ENCODE peak calls at places on chromosomes 16 and 17, in seven cellular contexts. One of them, this sample, is unnamed. For H3K27me3, the result is how much of the 10 kb centered on the place peaks cover.

GRCh38 chr17:927611-928461 is 51.7 kb downstream of the NXN start:
- DNase-seq in fibroblast of lung: peak
- DNase-seq in K562: no peak
- DNase-seq in right atrium auricular region: no peak
- DNase-seq in HAP-1: no peak
- DNase-seq in CD8-positive, alpha-beta memory T cell: no peak
- DNase-seq in uterus: peak
- DNase-seq in this sample: peak

GRCh38 chr17:49633762-49634486 is 44.0 kb downstream of the SPOP start:
- DNase-seq in fibroblast of lung: no peak
- DNase-seq in K562: no peak
- DNase-seq in right atrium auricular region: no peak
- DNase-seq in HAP-1: no peak
- DNase-seq in CD8-positive, alpha-beta memory T cell: no peak
- DNase-seq in uterus: no peak
- DNase-seq in this sample: no peak

GRCh38 chr17:75652934-75653549 is 13.9 kb downstream of the RECQL5 start:
- DNase-seq in fibroblast of lung: peak
- DNase-seq in K562: peak
- DNase-seq in right atrium auricular region: no peak
- DNase-seq in HAP-1: peak
- DNase-seq in CD8-positive, alpha-beta memory T cell: no peak
- DNase-seq in uterus: no peak
- DNase-seq in this sample: no peak

GRCh38 chr16:55651841-55652824 is 3.7 kb upstream of the SLC6A2 start:
- DNase-seq in fibroblast of lung: no peak
- DNase-seq in K562: no peak
- DNase-seq in right atrium auricular region: no peak
- DNase-seq in HAP-1: no peak
- DNase-seq in CD8-positive, alpha-beta memory T cell: no peak
- DNase-seq in uterus: no peak
- DNase-seq in this sample: no peak

GRCh38 chr16:19512297-19512696 is 9.6 kb downstream of the GDE1 start:
- DNase-seq in fibroblast of lung: no peak
- DNase-seq in K562: no peak
- DNase-seq in right atrium auricular region: no peak
- DNase-seq in HAP-1: no peak
- DNase-seq in CD8-positive, alpha-beta memory T cell: no peak
- DNase-seq in uterus: no peak
- DNase-seq in this sample: no peak

GRCh38 chr17:37368577-37368976 is 7.2 kb upstream of the C17orf78 start:
- DNase-seq in fibroblast of lung: peak
- DNase-seq in K562: no peak
- DNase-seq in right atrium auricular region: no peak
- DNase-seq in HAP-1: no peak
- DNase-seq in CD8-positive, alpha-beta memory T cell: no peak
- DNase-seq in uterus: no peak
- DNase-seq in this sample: no peak

GRCh38 chr17:49989518-49989880 is 5.5 kb downstream of the DLX3 start:
- DNase-seq in fibroblast of lung: no peak
- DNase-seq in K562: no peak
- DNase-seq in right atrium auricular region: no peak
- DNase-seq in HAP-1: no peak
- DNase-seq in CD8-positive, alpha-beta memory T cell: no peak
- DNase-seq in uterus: no peak
- DNase-seq in this sample: no peak

GRCh38 chr17:49157784-49158183 is 25.2 kb downstream of the B4GALNT2 start:
- DNase-seq in fibroblast of lung: no peak
- DNase-seq in K562: no peak
- DNase-seq in right atrium auricular region: no peak
- DNase-seq in HAP-1: no peak
- DNase-seq in CD8-positive, alpha-beta memory T cell: no peak
- DNase-seq in uterus: no peak
- DNase-seq in this sample: no peak

GRCh38 chr16:66696669-66697630 is at the start of gene CMTM4:
- DNase-seq in fibroblast of lung: peak
- DNase-seq in K562: peak
- DNase-seq in right atrium auricular region: peak
- DNase-seq in HAP-1: peak
- DNase-seq in CD8-positive, alpha-beta memory T cell: peak
- DNase-seq in uterus: peak
- DNase-seq in this sample: peak

GRCh38 chr17:48181653-48182052 is 74.1 kb downstream of the SNX11 start:
- DNase-seq in fibroblast of lung: peak
- DNase-seq in K562: no peak
- DNase-seq in right atrium auricular region: no peak
- DNase-seq in HAP-1: peak
- DNase-seq in CD8-positive, alpha-beta memory T cell: no peak
- DNase-seq in uterus: no peak
- DNase-seq in this sample: peak

GRCh38 chr16:12390644-12391043 is 413.0 kb downstream of the CPPED1 start:
- DNase-seq in fibroblast of lung: peak
- DNase-seq in K562: no peak
- DNase-seq in right atrium auricular region: no peak
- DNase-seq in HAP-1: no peak
- DNase-seq in CD8-positive, alpha-beta memory T cell: no peak
- DNase-seq in uterus: no peak
- DNase-seq in this sample: no peak

GRCh38 chr16:49567940-49568339 is 194.3 kb downstream of the C16orf78 start:
- DNase-seq in fibroblast of lung: no peak
- DNase-seq in K562: peak
- DNase-seq in right atrium auricular region: no peak
- DNase-seq in HAP-1: no peak
- DNase-seq in CD8-positive, alpha-beta memory T cell: no peak
- DNase-seq in uterus: no peak
- DNase-seq in this sample: no peak

GRCh38 chr17:45405250-45406086 is 27.2 kb downstream of the ARHGAP27 start:
- DNase-seq in fibroblast of lung: peak
- DNase-seq in K562: peak
- DNase-seq in right atrium auricular region: no peak
- DNase-seq in HAP-1: no peak
- DNase-seq in CD8-positive, alpha-beta memory T cell: no peak
- DNase-seq in uterus: no peak
- DNase-seq in this sample: no peak

GRCh38 chr17:41004397-41004796 is 4.5 kb downstream of the KRTAP3-1 start:
- DNase-seq in fibroblast of lung: no peak
- DNase-seq in K562: no peak
- DNase-seq in right atrium auricular region: no peak
- DNase-seq in HAP-1: no peak
- DNase-seq in CD8-positive, alpha-beta memory T cell: no peak
- DNase-seq in uterus: no peak
- DNase-seq in this sample: no peak

GRCh38 chr17:49076575-49077384 is 55.8 kb upstream of the B4GALNT2 start:
- DNase-seq in fibroblast of lung: peak
- DNase-seq in K562: no peak
- DNase-seq in right atrium auricular region: no peak
- DNase-seq in HAP-1: no peak
- DNase-seq in CD8-positive, alpha-beta memory T cell: no peak
- DNase-seq in uterus: no peak
- DNase-seq in this sample: peak

GRCh38 chr16:1778200-1779179 is 3.9 kb downstream of the SPSB3 start:
- DNase-seq in fibroblast of lung: no peak
- DNase-seq in K562: no peak
- DNase-seq in right atrium auricular region: no peak
- DNase-seq in HAP-1: no peak
- DNase-seq in CD8-positive, alpha-beta memory T cell: no peak
- DNase-seq in uterus: no peak
- DNase-seq in this sample: no peak

GRCh38 chr16:6682142-6682811 is 650.4 kb upstream of the RBFOX1 start:
- DNase-seq in fibroblast of lung: no peak
- DNase-seq in K562: peak
- DNase-seq in right atrium auricular region: no peak
- DNase-seq in HAP-1: no peak
- DNase-seq in CD8-positive, alpha-beta memory T cell: no peak
- DNase-seq in uterus: no peak
- DNase-seq in this sample: peak

GRCh38 chr17:82289822-82290541 is 16.5 kb upstream of the CSNK1D start:
- DNase-seq in fibroblast of lung: no peak
- DNase-seq in K562: peak
- DNase-seq in right atrium auricular region: no peak
- DNase-seq in HAP-1: no peak
- DNase-seq in CD8-positive, alpha-beta memory T cell: no peak
- DNase-seq in uterus: no peak
- DNase-seq in this sample: no peak

GRCh38 chr17:66612993-66613392 is 221.9 kb upstream of the CACNG5 start:
- DNase-seq in fibroblast of lung: no peak
- DNase-seq in K562: no peak
- DNase-seq in right atrium auricular region: no peak
- DNase-seq in HAP-1: no peak
- DNase-seq in CD8-positive, alpha-beta memory T cell: no peak
- DNase-seq in uterus: no peak
- DNase-seq in this sample: no peak

GRCh38 chr17:61980535-61980934 is 52.8 kb upstream of the INTS2 start:
- DNase-seq in fibroblast of lung: no peak
- DNase-seq in K562: no peak
- DNase-seq in right atrium auricular region: no peak
- DNase-seq in HAP-1: no peak
- DNase-seq in CD8-positive, alpha-beta memory T cell: no peak
- DNase-seq in uterus: no peak
- DNase-seq in this sample: no peak

GRCh38 chr17:73797594-73798110 is 153.4 kb upstream of the SDK2 start:
- DNase-seq in fibroblast of lung: no peak
- DNase-seq in K562: no peak
- DNase-seq in right atrium auricular region: no peak
- DNase-seq in HAP-1: no peak
- DNase-seq in CD8-positive, alpha-beta memory T cell: no peak
- DNase-seq in uterus: no peak
- DNase-seq in this sample: no peak

GRCh38 chr16:11570796-11571195 is 15.9 kb downstream of the LITAF start:
- DNase-seq in fibroblast of lung: no peak
- DNase-seq in K562: no peak
- DNase-seq in right atrium auricular region: no peak
- DNase-seq in HAP-1: no peak
- DNase-seq in CD8-positive, alpha-beta memory T cell: no peak
- DNase-seq in uterus: no peak
- DNase-seq in this sample: no peak

GRCh38 chr16:31382485-31383161 is 10.5 kb upstream of the ITGAD start:
- DNase-seq in fibroblast of lung: peak
- DNase-seq in K562: peak
- DNase-seq in right atrium auricular region: peak
- DNase-seq in HAP-1: peak
- DNase-seq in CD8-positive, alpha-beta memory T cell: peak
- DNase-seq in uterus: no peak
- DNase-seq in this sample: no peak

GRCh38 chr17:19384723-19385391 is 2.1 kb downstream of the MFAP4 start:
- DNase-seq in fibroblast of lung: peak
- DNase-seq in K562: peak
- DNase-seq in right atrium auricular region: peak
- DNase-seq in HAP-1: no peak
- DNase-seq in CD8-positive, alpha-beta memory T cell: no peak
- DNase-seq in uterus: peak
- DNase-seq in this sample: no peak

GRCh38 chr16:57799619-57800212 is 2.6 kb downstream of the KIFC3 start:
- DNase-seq in fibroblast of lung: no peak
- DNase-seq in K562: no peak
- DNase-seq in right atrium auricular region: no peak
- DNase-seq in HAP-1: no peak
- DNase-seq in CD8-positive, alpha-beta memory T cell: no peak
- DNase-seq in uterus: no peak
- DNase-seq in this sample: no peak

GRCh38 chr17:9905902-9906301 is 831 bp upstream of the RCVRN start:
- DNase-seq in fibroblast of lung: no peak
- DNase-seq in K562: peak
- DNase-seq in right atrium auricular region: no peak
- DNase-seq in HAP-1: no peak
- DNase-seq in CD8-positive, alpha-beta memory T cell: no peak
- DNase-seq in uterus: no peak
- DNase-seq in this sample: no peak

GRCh38 chr16:50304467-50305440 is 38.4 kb downstream of the ADCY7 start:
- DNase-seq in fibroblast of lung: no peak
- DNase-seq in K562: no peak
- DNase-seq in right atrium auricular region: no peak
- DNase-seq in HAP-1: no peak
- DNase-seq in CD8-positive, alpha-beta memory T cell: no peak
- DNase-seq in uterus: peak
- DNase-seq in this sample: no peak

GRCh38 chr17:71899317-71899716 is 221.5 kb upstream of the SOX9 start:
- DNase-seq in fibroblast of lung: peak
- DNase-seq in K562: no peak
- DNase-seq in right atrium auricular region: no peak
- DNase-seq in HAP-1: no peak
- DNase-seq in CD8-positive, alpha-beta memory T cell: no peak
- DNase-seq in uterus: no peak
- DNase-seq in this sample: no peak
- H3K27me3 ChIP-seq in fibroblast of lung: under half
- H3K27me3 ChIP-seq in K562: under half
- H3K27me3 ChIP-seq in right atrium auricular region: under half
- H3K27me3 ChIP-seq in HAP-1: under half
- H3K27me3 ChIP-seq in CD8-positive, alpha-beta memory T cell: under half
- H3K27me3 ChIP-seq in uterus: under half
- H3K27me3 ChIP-seq in this sample: under half

GRCh38 chr17:6894206-6894528 is 62.6 kb upstream of the TEKT1 start:
- DNase-seq in fibroblast of lung: no peak
- DNase-seq in K562: no peak
- DNase-seq in right atrium auricular region: no peak
- DNase-seq in HAP-1: no peak
- DNase-seq in CD8-positive, alpha-beta memory T cell: no peak
- DNase-seq in uterus: no peak
- DNase-seq in this sample: no peak

GRCh38 chr17:6893382-6894205 is 62.1 kb upstream of the TEKT1 start:
- DNase-seq in fibroblast of lung: no peak
- DNase-seq in K562: no peak
- DNase-seq in right atrium auricular region: no peak
- DNase-seq in HAP-1: no peak
- DNase-seq in CD8-positive, alpha-beta memory T cell: no peak
- DNase-seq in uterus: no peak
- DNase-seq in this sample: no peak
- H3K27me3 ChIP-seq in fibroblast of lung: under half
- H3K27me3 ChIP-seq in K562: under half
- H3K27me3 ChIP-seq in right atrium auricular region: under half
- H3K27me3 ChIP-seq in HAP-1: under half
- H3K27me3 ChIP-seq in CD8-positive, alpha-beta memory T cell: under half
- H3K27me3 ChIP-seq in uterus: under half
- H3K27me3 ChIP-seq in this sample: under half

DNA sequence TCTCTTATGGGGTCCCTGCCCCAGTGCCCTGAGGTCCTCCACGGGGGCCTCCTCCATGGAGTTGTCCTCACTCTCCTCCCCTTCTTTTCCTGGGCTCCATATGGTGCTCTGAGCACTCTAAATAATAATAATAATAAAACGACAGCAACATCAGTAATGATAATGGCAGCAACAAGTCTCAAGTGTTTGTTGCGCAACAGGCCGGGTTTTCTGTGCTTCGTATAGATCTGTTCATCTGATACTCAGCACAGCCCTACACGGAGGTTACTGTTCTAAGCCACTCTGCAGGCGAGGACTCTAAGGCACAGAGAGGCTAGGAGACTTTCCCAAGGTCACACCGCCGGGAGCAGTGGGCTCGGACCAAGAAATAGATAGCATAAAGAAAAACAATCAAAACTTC is 13.7 kb downstream of the CIBAR2 start:
- DNase-seq in fibroblast of lung: no peak
- DNase-seq in K562: no peak
- DNase-seq in right atrium auricular region: no peak
- DNase-seq in HAP-1: no peak
- DNase-seq in CD8-positive, alpha-beta memory T cell: no peak
- DNase-seq in uterus: no peak
- DNase-seq in this sample: no peak
- H3K27me3 ChIP-seq in fibroblast of lung: under half
- H3K27me3 ChIP-seq in K562: under half
- H3K27me3 ChIP-seq in right atrium auricular region: under half
- H3K27me3 ChIP-seq in HAP-1: under half
- H3K27me3 ChIP-seq in CD8-positive, alpha-beta memory T cell: under half
- H3K27me3 ChIP-seq in uterus: under half
- H3K27me3 ChIP-seq in this sample: under half

GRCh38 chr17:46777943-46778915 is 40.3 kb downstream of the WNT3 start:
- DNase-seq in fibroblast of lung: no peak
- DNase-seq in K562: peak
- DNase-seq in right atrium auricular region: no peak
- DNase-seq in HAP-1: no peak
- DNase-seq in CD8-positive, alpha-beta memory T cell: no peak
- DNase-seq in uterus: no peak
- DNase-seq in this sample: no peak
- H3K27me3 ChIP-seq in fibroblast of lung: under half
- H3K27me3 ChIP-seq in K562: under half
- H3K27me3 ChIP-seq in right atrium auricular region: under half
- H3K27me3 ChIP-seq in HAP-1: under half
- H3K27me3 ChIP-seq in CD8-positive, alpha-beta memory T cell: under half
- H3K27me3 ChIP-seq in uterus: under half
- H3K27me3 ChIP-seq in this sample: under half

This sample was measured in SJSA1.